ENCODE peak calls at places on chromosomes 12 and 14, in five cellular contexts. K is SK-N-SH, F is MG63, A is MM.1S, X is uterus. M is an unnamed sample.
A peak's percentile ranks its signal among the peaks of the same experiment; 100 is the strongest.

GRCh38 chr12:30691122-30691879 is 4.4 kb downstream of the IPO8 start:
- DNase-seq in K (peak; percentile 34), F (peak; percentile 78), A (no peak), X (no peak), M (no peak)

GRCh38 chr14:26963696-26964095 is 365.9 kb upstream of the NOVA1 start:
- DNase-seq in K (no peak), F (no peak), A (no peak), X (peak; percentile 36), M (no peak)

GRCh38 chr12:49947593-49948226 is 2.8 kb upstream of the AQP2 start:
- DNase-seq in K (no peak), F (no peak), A (no peak), X (no peak), M (no peak)

GRCh38 chr14:97270308-97270707 is 473.1 kb downstream of the VRK1 start:
- DNase-seq in K (no peak), F (no peak), A (no peak), X (no peak), M (no peak)

GRCh38 chr12:71685312-71685906 is 473 bp upstream of the TMEM19 start:
- DNase-seq in K (no peak), F (peak; percentile 21), A (no peak), X (no peak), M (no peak)

GRCh38 chr12:12466157-12466556 is 96.5 kb downstream of the DUSP16 start:
- DNase-seq in K (no peak), F (no peak), A (no peak), X (no peak), M (no peak)

GRCh38 chr12:129659927-129660326 is 243.9 kb downstream of the TMEM132D start:
- DNase-seq in K (no peak), F (peak; percentile 89), A (no peak), X (no peak), M (no peak)

GRCh38 chr12:92107621-92108131 is 38.0 kb downstream of the BTG1 start:
- DNase-seq in K (peak; percentile 55), F (no peak), A (no peak), X (no peak), M (no peak)

GRCh38 chr12:46470039-46470627 is 97.6 kb upstream of the SLC38A2 start:
- DNase-seq in K (no peak), F (no peak), A (peak; percentile 67), X (no peak), M (no peak)

GRCh38 chr14:41586237-41586636 is 20.4 kb upstream of the LRFN5 start:
- DNase-seq in K (no peak), F (no peak), A (no peak), X (no peak), M (no peak)

GRCh38 chr12:51527872-51528271 is 63.2 kb upstream of the SCN8A start:
- DNase-seq in K (no peak), F (no peak), A (no peak), X (no peak), M (no peak)

GRCh38 chr14:105852378-105853088 is 326.1 kb downstream of the TMEM121 start:
- DNase-seq in K (peak; percentile 47), F (no peak), A (no peak), X (peak; percentile 2), M (no peak)

GRCh38 chr12:27424631-27425230 is 21.8 kb upstream of the SMCO2 start:
- DNase-seq in K (peak; percentile 19), F (no peak), A (peak; percentile 20), X (peak; percentile 26), M (no peak)

GRCh38 chr14:64541971-64542838 is 1.7 kb downstream of the HSPA2 start:
- DNase-seq in K (no peak), F (no peak), A (no peak), X (peak; percentile 24), M (peak; percentile 23)

GRCh38 chr12:131251336-131252101 is 297.8 kb downstream of the ADGRD1 start:
- DNase-seq in K (no peak), F (no peak), A (no peak), X (no peak), M (no peak)

GRCh38 chr12:43281563-43281962 is 270.4 kb downstream of the ADAMTS20 start:
- DNase-seq in K (peak; percentile 12), F (no peak), A (no peak), X (no peak), M (no peak)

GRCh38 chr12:120795441-120796178 is 70.0 kb downstream of the ACADS start:
- DNase-seq in K (no peak), F (no peak), A (no peak), X (no peak), M (no peak)

GRCh38 chr14:51424041-51424440 is 184.0 kb downstream of the TMX1 start:
- DNase-seq in K (no peak), F (no peak), A (no peak), X (no peak), M (no peak)

DNA sequence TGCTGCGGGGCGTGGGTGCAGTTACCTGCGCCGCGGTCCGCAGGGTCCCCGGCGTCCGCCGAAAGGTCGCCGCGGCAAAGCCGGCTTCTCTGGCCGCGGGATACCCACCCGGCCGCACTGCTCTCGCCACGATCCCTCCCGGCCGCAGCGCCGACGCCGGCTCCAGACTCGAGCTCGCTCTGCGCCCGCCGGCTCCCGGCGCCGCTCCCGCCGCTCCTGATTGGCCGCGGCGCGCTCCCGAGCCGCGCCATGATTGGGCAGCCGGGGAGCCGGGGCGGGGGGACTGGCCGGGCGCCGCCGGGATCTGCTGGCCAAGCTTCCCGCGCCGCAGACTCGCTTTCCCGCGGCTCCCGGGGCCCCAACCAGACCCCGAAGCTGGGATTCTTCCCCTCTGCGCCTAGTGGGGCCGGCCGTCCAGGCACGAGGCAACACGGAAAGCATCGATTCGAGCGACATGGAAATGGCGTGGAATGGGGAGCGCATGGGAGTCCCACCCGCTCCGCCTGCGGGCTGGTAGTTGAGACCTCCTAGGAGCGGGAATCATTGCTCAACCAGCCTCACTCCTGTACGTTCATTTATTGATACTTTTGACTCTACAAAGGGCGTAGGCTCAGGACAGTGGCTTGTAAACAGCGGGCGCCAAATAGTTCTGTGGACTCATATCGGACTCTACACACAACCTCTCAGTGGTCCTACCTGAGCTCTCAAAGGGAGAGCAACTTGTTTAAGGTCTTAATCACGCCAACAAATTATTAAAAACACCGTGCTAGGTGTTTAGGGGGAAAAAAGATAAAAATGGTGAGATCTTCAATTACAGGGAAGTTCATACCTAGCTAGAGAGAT is 36.4 kb upstream of the STON2 start:
- DNase-seq in K (peak; percentile 97), F (peak; percentile 68), A (peak; percentile 54), X (peak; percentile 36), M (peak; percentile 49)
- H3K4me3 ChIP-seq in K (peak overlapping the region; percentile 60), F (peak overlapping the region; percentile 35), A (peak overlapping the region; percentile 44), X (peak overlapping the region; percentile 61), M (no peak overlapping the region)

GRCh38 chr12:116411977-116412376 is 134.5 kb upstream of the MED13L start:
- DNase-seq in K (peak; percentile 36), F (no peak), A (no peak), X (no peak), M (no peak)

GRCh38 chr12:116415408-116416108 is 138.1 kb upstream of the MED13L start:
- DNase-seq in K (no peak), F (no peak), A (no peak), X (no peak), M (no peak)

GRCh38 chr12:116418551-116418950 is 140.6 kb upstream of the MAP1LC3B2 start:
- DNase-seq in K (no peak), F (no peak), A (no peak), X (no peak), M (no peak)

GRCh38 chr12:116414891-116415290 is 137.4 kb upstream of the MED13L start:
- DNase-seq in K (no peak), F (no peak), A (no peak), X (no peak), M (no peak)

GRCh38 chr12:116416161-116416560 is 138.7 kb upstream of the MED13L start:
- DNase-seq in K (no peak), F (no peak), A (no peak), X (no peak), M (no peak)
- H3K4me3 ChIP-seq in K (no peak overlapping the region), F (no peak overlapping the region), A (no peak overlapping the region), X (no peak overlapping the region), M (no peak overlapping the region)

GRCh38 chr14:76375484-76375883 is 453 bp upstream of the ESRRB start:
- DNase-seq in K (no peak), F (no peak), A (no peak), X (no peak), M (no peak)

GRCh38 chr14:76377675-76378074 is 1.7 kb downstream of the ESRRB start:
- DNase-seq in K (no peak), F (no peak), A (no peak), X (no peak), M (no peak)

GRCh38 chr14:76376409-76376877 is 506 bp downstream of the ESRRB start:
- DNase-seq in K (no peak), F (no peak), A (no peak), X (no peak), M (no peak)

GRCh38 chr14:76376878-76377523 is 1.1 kb downstream of the ESRRB start:
- DNase-seq in K (peak; percentile 40), F (no peak), A (no peak), X (no peak), M (no peak)

GRCh38 chr14:76376001-76376404 is at the start of gene ESRRB:
- DNase-seq in K (peak; percentile 54), F (no peak), A (no peak), X (no peak), M (no peak)
- H3K4me3 ChIP-seq in K (peak within 1 kb of the TSS; percentile 55), F (no peak within 1 kb of the TSS), A (no peak within 1 kb of the TSS), X (no peak within 1 kb of the TSS), M (no peak within 1 kb of the TSS)

GRCh38 chr12:116713529-116713928 is 24.3 kb downstream of the SPRING1 start:
- DNase-seq in K (no peak), F (no peak), A (no peak), X (no peak), M (no peak)

GRCh38 chr12:116707751-116708150 is 30.1 kb downstream of the SPRING1 start:
- DNase-seq in K (no peak), F (no peak), A (peak; percentile 71), X (no peak), M (no peak)

GRCh38 chr12:116710367-116710766 is 27.5 kb downstream of the SPRING1 start:
- DNase-seq in K (no peak), F (no peak), A (peak; percentile 56), X (no peak), M (no peak)

GRCh38 chr12:116712458-116713303 is 25.2 kb downstream of the SPRING1 start:
- DNase-seq in K (no peak), F (no peak), A (no peak), X (no peak), M (no peak)

GRCh38 chr12:116708826-116709756 is 28.8 kb downstream of the SPRING1 start:
- DNase-seq in K (peak; percentile 74), F (peak; percentile 44), A (peak; percentile 71), X (peak; percentile 29), M (no peak)
- H3K4me3 ChIP-seq in K (peak overlapping the region; percentile 45), F (no peak overlapping the region), A (no peak overlapping the region), X (no peak overlapping the region), M (no peak overlapping the region)

GRCh38 chr12:24903305-24904088 is 45.4 kb downstream of the BCAT1 start:
- DNase-seq in K (no peak), F (peak; percentile 28), A (no peak), X (no peak), M (no peak)
- H3K4me3 ChIP-seq in K (no peak overlapping the region), F (peak overlapping the region; percentile 59), A (no peak overlapping the region), X (peak overlapping the region; percentile 52), M (peak overlapping the region; percentile 71)

GRCh38 chr12:124532331-124532750 is 35.1 kb downstream of the NCOR2 start:
- DNase-seq in K (peak; percentile 62), F (no peak), A (no peak), X (no peak), M (no peak)
- H3K4me3 ChIP-seq in K (no peak overlapping the region), F (no peak overlapping the region), A (no peak overlapping the region), X (no peak overlapping the region), M (no peak overlapping the region)